ENCODE peak calls at places on chromosomes 7 and 10, in six cellular contexts. Q, P, B, V, W and S are unnamed samples.

GRCh38 chr10:70693619-70694286 is 21.4 kb downstream of the ADAMTS14 start:
- DNase-seq in W (no peak), V (peak; percentile 55), Q (no peak), B (no peak), P (no peak), S (no peak)

GRCh38 chr7:1957471-1958225 is 275.1 kb downstream of the MAD1L1 start:
- DNase-seq in W (peak; percentile 4), Q (no peak), V (no peak), P (no peak), B (no peak), S (no peak)

GRCh38 chr7:75915416-75916156 is 631 bp downstream of the POR start:
- DNase-seq in P (no peak), B (no peak), V (no peak), Q (peak; percentile 20), W (peak; percentile 32), S (no peak)

GRCh38 chr7:131147604-131148003 is 180.1 kb upstream of the MKLN1 start:
- DNase-seq in V (no peak), W (no peak), B (no peak), Q (no peak), P (no peak), S (no peak)

GRCh38 chr10:71725998-71726672 is 6.6 kb upstream of the C10orf105 start:
- DNase-seq in W (no peak), B (peak; percentile 38), V (no peak), P (no peak), Q (peak; percentile 61), S (peak; percentile 22)

GRCh38 chr10:132431537-132432175 is 34.7 kb downstream of the PWWP2B start:
- DNase-seq in Q (no peak), B (no peak), V (no peak), P (no peak), W (no peak), S (no peak)

GRCh38 chr10:43225004-43225786 is 41.7 kb downstream of the RASGEF1A start:
- DNase-seq in V (no peak), W (no peak), Q (no peak), P (no peak), B (no peak), S (no peak)

GRCh38 chr10:23201837-23202236 is 9.7 kb downstream of the PTF1A start:
- DNase-seq in W (no peak), Q (no peak), V (no peak), P (no peak), B (no peak), S (no peak)

GRCh38 chr7:28955723-28956607 is 2.2 kb downstream of the TRIL start:
- DNase-seq in B (no peak), W (peak; percentile 87), Q (peak; percentile 90), V (no peak), P (no peak), S (no peak)

GRCh38 chr7:81627565-81628287 is 142.1 kb downstream of the HGF start:
- DNase-seq in B (no peak), W (no peak), V (no peak), P (no peak), Q (no peak), S (no peak)

GRCh38 chr10:52053522-52053921 is 260.6 kb upstream of the DKK1 start:
- DNase-seq in W (no peak), P (no peak), V (no peak), B (no peak), Q (no peak), S (no peak)

GRCh38 chr10:49135575-49136313 is 1.9 kb upstream of the FAM170B start:
- DNase-seq in B (peak; percentile 56), V (no peak), P (no peak), W (no peak), Q (no peak), S (no peak)

GRCh38 chr10:48645600-48645999 is 39.1 kb upstream of the WDFY4 start:
- DNase-seq in Q (no peak), B (no peak), P (no peak), V (no peak), W (no peak), S (no peak)

GRCh38 chr7:106625678-106626301 is 35.2 kb downstream of the CCDC71L start:
- DNase-seq in Q (no peak), B (no peak), W (no peak), P (no peak), V (no peak), S (no peak)

GRCh38 chr7:134695321-134695860 is 48.7 kb downstream of the BPGM start:
- DNase-seq in P (no peak), B (peak; percentile 28), V (no peak), Q (no peak), W (no peak), S (no peak)

GRCh38 chr10:50501478-50501877 is 122.3 kb downstream of the SGMS1 start:
- DNase-seq in W (no peak), P (no peak), V (no peak), B (no peak), Q (no peak), S (no peak)

GRCh38 chr10:50501899-50502556 is 121.7 kb downstream of the SGMS1 start:
- DNase-seq in V (no peak), B (no peak), W (peak; percentile 53), P (no peak), Q (no peak), S (no peak)

GRCh38 chr10:50497758-50498157 is 126.0 kb downstream of the SGMS1 start:
- DNase-seq in W (no peak), B (peak; percentile 62), V (no peak), P (no peak), Q (no peak), S (no peak)

GRCh38 chr10:50498465-50498864 is 125.3 kb downstream of the SGMS1 start:
- DNase-seq in V (no peak), W (no peak), B (no peak), Q (no peak), P (no peak), S (no peak)

DNA sequence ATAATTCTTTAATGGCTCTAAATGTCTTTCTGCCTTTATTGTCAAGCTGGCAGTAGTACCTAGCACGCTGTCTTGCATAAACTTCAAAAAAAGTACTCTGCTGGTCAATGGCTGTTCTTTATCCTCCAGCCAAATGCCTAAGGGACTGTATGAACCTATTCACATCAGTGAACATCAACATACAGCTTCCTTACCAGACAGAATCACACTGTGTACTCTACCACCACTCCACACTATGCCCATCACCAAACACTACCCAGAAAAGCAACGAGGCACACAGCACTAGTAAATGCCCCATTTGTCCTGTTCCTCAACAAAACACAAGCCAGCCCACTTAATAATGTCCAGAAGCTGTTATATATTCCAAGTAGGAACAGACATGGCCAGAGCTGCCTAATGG is 127.5 kb downstream of the SGMS1 start:
- DNase-seq in Q (no peak), V (no peak), P (no peak), W (no peak), B (no peak), S (no peak)
- H3K27ac ChIP-seq in Q (no peak overlapping the region), V (no peak overlapping the region), P (no peak overlapping the region), W (no peak overlapping the region), B (no peak overlapping the region), S (no peak overlapping the region)

DNA sequence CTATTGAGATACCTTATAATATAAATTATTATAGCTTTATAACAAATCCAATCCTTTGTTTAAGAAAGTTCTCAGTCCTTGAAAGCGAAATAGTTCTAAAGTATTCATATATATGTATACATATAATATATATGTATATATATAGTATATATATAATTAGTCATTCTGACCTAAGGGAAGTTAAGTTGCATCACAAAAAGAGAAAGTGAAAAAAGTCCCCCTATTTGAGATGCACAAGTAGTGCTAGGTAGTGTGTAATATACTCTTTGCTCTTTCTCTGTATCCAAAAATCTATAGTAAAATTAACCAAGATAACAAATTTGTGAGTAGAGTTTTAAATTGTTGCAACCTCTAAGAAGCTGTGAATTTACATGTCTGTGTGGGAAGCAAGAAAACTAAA is 13.3 kb upstream of the IFIT1B start:
- DNase-seq in B (no peak), W (no peak), P (no peak), Q (no peak), V (no peak), S (no peak)
- H3K27ac ChIP-seq in B (no peak overlapping the region), W (no peak overlapping the region), P (no peak overlapping the region), Q (no peak overlapping the region), V (no peak overlapping the region), S (no peak overlapping the region)

GRCh38 chr10:103587073-103587472 is 93.6 kb downstream of the NEURL1 start:
- DNase-seq in Q (no peak), B (no peak), V (no peak), P (no peak), W (no peak), S (no peak)

GRCh38 chr10:103583871-103584215 is 90.3 kb downstream of the NEURL1 start:
- DNase-seq in W (no peak), Q (no peak), V (no peak), B (no peak), P (peak; percentile 2), S (no peak)

GRCh38 chr10:103585011-103585405 is 91.5 kb downstream of the NEURL1 start:
- DNase-seq in B (no peak), W (no peak), P (no peak), Q (no peak), V (no peak), S (no peak)

GRCh38 chr10:103582331-103583123 is 89.0 kb downstream of the NEURL1 start:
- DNase-seq in V (no peak), P (no peak), Q (no peak), B (no peak), W (no peak), S (no peak)

DNA sequence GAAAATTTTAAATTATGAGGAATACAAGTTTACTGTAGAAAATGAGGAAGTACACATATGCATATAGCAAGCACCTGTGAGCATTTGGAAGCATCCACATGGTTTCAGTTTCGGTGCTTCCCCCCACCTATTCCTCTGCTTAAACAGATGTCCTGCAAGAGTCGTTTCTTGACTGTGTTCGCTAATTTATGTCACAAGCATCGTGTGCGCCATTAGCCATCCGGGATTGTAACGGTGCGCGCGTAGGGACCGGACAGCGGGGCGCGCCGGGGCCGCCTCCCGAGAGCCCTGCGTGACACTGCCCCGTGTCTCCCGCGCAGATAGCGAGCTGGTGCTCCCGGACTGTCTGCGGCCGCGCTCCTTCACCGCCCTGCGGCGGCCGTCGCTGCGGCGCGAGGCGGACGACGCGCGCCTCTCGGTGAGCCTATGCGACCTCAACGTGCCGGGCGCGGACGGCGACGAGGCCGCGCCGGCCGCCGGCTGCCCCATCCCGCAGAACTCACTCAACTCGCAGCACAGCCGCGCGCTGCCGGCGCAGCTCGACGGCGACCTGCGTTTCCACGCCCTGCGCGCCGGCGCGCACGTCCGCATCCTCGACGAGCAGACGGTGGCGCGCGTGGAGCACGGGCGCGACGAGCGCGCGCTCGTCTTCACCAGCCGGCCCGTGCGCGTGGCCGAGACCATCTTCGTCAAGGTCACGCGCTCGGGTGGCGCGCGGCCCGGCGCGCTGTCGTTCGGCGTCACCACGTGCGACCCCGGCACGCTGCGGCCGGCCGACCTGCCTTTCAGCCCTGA is 90.9 kb downstream of the NEURL1 start:
- DNase-seq in V (no peak), W (peak; percentile 24), Q (no peak), B (no peak), P (peak; percentile 67), S (no peak)
- H3K27ac ChIP-seq in V (no peak overlapping the region), W (no peak overlapping the region), Q (no peak overlapping the region), B (no peak overlapping the region), P (peak overlapping the region; percentile 78), S (no peak overlapping the region)

GRCh38 chr10:3808689-3809199 is 23.7 kb upstream of the KLF6 start:
- DNase-seq in P (no peak), B (no peak), Q (no peak), W (no peak), V (no peak), S (no peak)

GRCh38 chr10:3805791-3806381 is 20.9 kb upstream of the KLF6 start:
- DNase-seq in B (peak; percentile 89), Q (no peak), P (no peak), W (no peak), V (no peak), S (no peak)

GRCh38 chr10:3806603-3807002 is 21.6 kb upstream of the KLF6 start:
- DNase-seq in W (no peak), Q (no peak), B (peak; percentile 92), P (no peak), V (no peak), S (no peak)

GRCh38 chr10:3807221-3807927 is 22.4 kb upstream of the KLF6 start:
- DNase-seq in W (no peak), P (no peak), V (no peak), B (no peak), Q (no peak), S (no peak)

GRCh38 chr10:3807928-3808496 is 23.0 kb upstream of the KLF6 start:
- DNase-seq in P (no peak), Q (no peak), V (no peak), B (no peak), W (peak; percentile 70), S (no peak)
- H3K27ac ChIP-seq in P (no peak overlapping the region), Q (no peak overlapping the region), V (no peak overlapping the region), B (peak overlapping the region; percentile 99), W (peak overlapping the region; percentile 94), S (no peak overlapping the region)